ENCODE peak calls at places on chromosomes 11 and 22, in six cellular contexts. C is HepG2, S is HCT116, G is SK-N-SH, H is GM12878, Z is H1. I is an unnamed sample.

GRCh38 chr11:1564535-1565172 is 7.4 kb downstream of the DUSP8 start:
- DNase-seq in C (no peak), S (no peak), G (peak; percentile 88), H (no peak), Z (peak; percentile 90), I (no peak)

GRCh38 chr11:43504316-43504950 is 145.7 kb downstream of the TTC17 start:
- DNase-seq in C (peak; percentile 38), S (peak; percentile 12), G (peak; percentile 31), H (no peak), Z (peak; percentile 47), I (peak; percentile 79)

GRCh38 chr22:46042786-46043185 is 65.8 kb upstream of the WNT7B start:
- DNase-seq in C (no peak), S (no peak), G (no peak), H (no peak), Z (no peak), I (no peak)

GRCh38 chr11:65112551-65113360 is 1.1 kb downstream of the TM7SF2 start:
- DNase-seq in C (peak; percentile 41), S (no peak), G (peak; percentile 85), H (no peak), Z (peak; percentile 74), I (peak; percentile 72)

GRCh38 chr22:36232715-36233401 is 6.5 kb downstream of the APOL2 start:
- DNase-seq in C (no peak), S (no peak), G (no peak), H (no peak), Z (no peak), I (no peak)

GRCh38 chr11:106644824-106645223 is 373.5 kb downstream of the GUCY1A2 start:
- DNase-seq in C (no peak), S (no peak), G (no peak), H (no peak), Z (no peak), I (no peak)

GRCh38 chr22:33865248-33865647 is 55.0 kb downstream of the LARGE1 start:
- DNase-seq in C (peak; percentile 61), S (no peak), G (no peak), H (no peak), Z (no peak), I (no peak)

GRCh38 chr22:35014812-35015211 is 51.1 kb upstream of the ISX start:
- DNase-seq in C (no peak), S (no peak), G (no peak), H (no peak), Z (no peak), I (no peak)

GRCh38 chr22:38938221-38938620 is 19.2 kb upstream of the APOBEC3A start:
- DNase-seq in C (no peak), S (no peak), G (no peak), H (no peak), Z (no peak), I (no peak)

GRCh38 chr11:27642954-27643353 is 57.3 kb downstream of the BDNF start:
- DNase-seq in C (no peak), S (no peak), G (no peak), H (no peak), Z (no peak), I (no peak)

GRCh38 chr11:46264030-46264429 is 13.4 kb upstream of the CREB3L1 start:
- DNase-seq in C (no peak), S (no peak), G (no peak), H (no peak), Z (no peak), I (no peak)

GRCh38 chr11:130206141-130206540 is 46.6 kb downstream of the ST14 start:
- DNase-seq in C (no peak), S (no peak), G (no peak), H (no peak), Z (no peak), I (no peak)

GRCh38 chr11:69419662-69420061 is 61.8 kb upstream of the LINC01488 start:
- DNase-seq in C (no peak), S (no peak), G (no peak), H (no peak), Z (no peak), I (no peak)

GRCh38 chr11:21066030-21066429 is 396.6 kb downstream of the NELL1 start:
- DNase-seq in C (no peak), S (no peak), G (no peak), H (no peak), Z (no peak), I (no peak)
- TF ChIP-seq JUND in C (no peak), S (no peak), G (no peak), H (no peak), Z (no peak), I (no peak)

DNA sequence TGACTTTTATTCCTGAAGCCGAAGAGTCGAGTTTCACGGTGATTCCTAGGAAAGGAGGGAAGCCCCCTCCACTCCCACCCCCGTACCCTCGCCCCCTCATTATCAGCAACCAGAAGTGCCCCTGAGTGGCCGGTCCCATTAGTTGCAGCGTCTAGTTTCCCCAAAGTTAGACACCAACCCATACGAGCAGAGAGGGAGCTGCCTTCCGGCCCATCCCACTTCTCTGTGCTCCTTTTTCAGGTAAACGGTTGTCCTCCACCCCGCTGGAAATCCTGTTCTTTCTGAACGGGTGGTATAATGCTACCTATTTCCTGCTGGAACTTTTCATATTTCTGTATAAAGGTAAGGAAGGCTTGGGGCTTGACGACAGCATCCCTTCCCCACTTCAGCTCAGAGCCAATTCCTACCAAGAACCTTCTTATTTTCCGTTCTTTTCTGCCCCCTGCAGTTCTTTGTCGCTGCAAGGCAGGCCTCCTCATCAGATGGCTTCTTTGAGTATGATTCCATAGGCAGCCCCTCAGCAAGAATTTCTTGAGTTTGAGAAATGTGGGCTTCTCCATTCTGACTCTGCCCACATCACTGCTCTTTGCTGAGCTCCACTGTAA is 706 bp downstream of the TMEM216 start:
- DNase-seq in C (no peak), S (no peak), G (peak; percentile 52), H (no peak), Z (no peak), I (peak; percentile 43)
- TF ChIP-seq JUND in C (no peak), S (no peak), G (no peak), H (no peak), Z (no peak), I (no peak)

GRCh38 chr11:44625759-44626523 is 60.5 kb downstream of the CD82 start:
- DNase-seq in C (no peak), S (no peak), G (no peak), H (no peak), Z (no peak), I (peak; percentile 36)
- TF ChIP-seq JUND in C (no peak), S (no peak), G (no peak), H (no peak), Z (no peak), I (no peak)

GRCh38 chr11:83069441-83070043 is 2.2 kb downstream of the RAB30 start:
- DNase-seq in C (no peak), S (no peak), G (no peak), H (no peak), Z (no peak), I (no peak)
- TF ChIP-seq JUND in C (no peak), S (no peak), G (no peak), H (no peak), Z (no peak), I (no peak)

DNA sequence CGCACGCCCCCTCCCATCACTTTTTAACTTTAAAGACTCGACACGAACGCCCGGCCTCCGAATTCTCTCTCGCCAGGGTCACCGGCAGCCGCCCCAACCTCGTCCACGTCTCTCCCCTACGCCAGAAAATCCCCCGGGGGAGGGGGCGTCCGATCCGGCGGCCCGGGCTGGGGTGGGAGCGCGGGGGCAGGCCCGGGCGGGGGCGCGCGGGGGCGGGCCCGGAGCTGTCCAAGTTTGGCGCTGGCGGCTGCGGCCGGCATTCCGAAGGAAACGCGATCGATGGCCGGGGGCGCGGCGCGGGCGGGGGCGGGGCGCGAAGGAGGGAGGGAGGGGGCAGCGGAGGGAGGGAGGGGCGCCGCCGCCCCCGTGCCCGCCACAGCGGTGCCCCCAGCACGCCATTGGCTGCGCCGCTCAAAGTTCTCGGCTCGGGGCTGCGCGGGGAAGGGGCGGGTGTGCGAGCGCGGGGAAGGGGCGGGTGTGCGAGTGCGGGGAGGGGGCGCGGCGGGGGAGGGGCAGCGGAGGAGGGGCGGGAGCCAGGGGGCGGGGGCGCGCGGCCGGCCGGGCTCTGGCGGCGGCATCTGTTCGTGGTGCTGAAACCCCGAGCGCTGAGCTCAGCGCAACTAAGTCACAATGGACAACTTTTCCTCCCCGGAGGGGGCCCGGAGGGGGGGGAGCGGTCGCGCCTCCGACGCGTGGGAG is 2.4 kb downstream of the PHF21B start:
- DNase-seq in C (no peak), S (no peak), G (peak; percentile 91), H (no peak), Z (peak; percentile 88), I (peak; percentile 47)
- TF ChIP-seq JUND in C (no peak), S (no peak), G (no peak), H (no peak), Z (no peak), I (no peak)

DNA sequence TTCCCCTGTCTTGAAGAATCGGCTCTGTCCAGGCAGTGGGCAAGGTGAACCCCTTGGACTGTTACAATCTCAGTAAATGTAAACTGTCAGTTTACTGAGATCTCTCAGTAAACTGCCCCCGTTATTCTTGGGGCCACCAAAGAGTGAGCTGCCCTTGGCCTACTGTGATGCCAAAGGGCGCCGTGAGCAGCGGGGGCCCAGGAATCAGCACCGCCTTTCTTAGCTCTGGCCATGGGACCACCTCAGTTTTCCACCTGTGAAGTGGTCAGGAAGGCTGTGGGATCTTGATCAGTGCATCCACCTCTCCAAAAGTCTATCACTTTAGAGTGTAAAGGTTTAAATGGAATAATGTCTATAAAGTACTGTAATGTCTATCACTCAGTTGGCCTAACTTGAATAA is 57.1 kb downstream of the THAP12 start:
- DNase-seq in C (no peak), S (no peak), G (no peak), H (no peak), Z (no peak), I (no peak)
- TF ChIP-seq JUND in C (no peak), S (no peak), G (no peak), H (no peak), Z (no peak), I (no peak)